ENCODE peak calls at places on chromosomes 11 and 22, in eight cellular contexts. One of them, this sample, is unnamed.

GRCh38 chr22:45473626-45474237 is 29.0 kb upstream of the FBLN1 start:
- DNase-seq in retinal pigment epithelial cell: no peak
- DNase-seq in caudate nucleus: no peak
- DNase-seq in GM12865: no peak
- DNase-seq in T follicular helper cell: no peak
- DNase-seq in stimulated activated CD4-positive, alpha-beta T cell treated with anti-CD3 and anti-CD28 coated beads, Interleukin-12 subunit alpha, Interleukin-12 subunit beta, amount 100 ng/mL, for 48 hours: no peak
- DNase-seq in glutamatergic neuron: no peak
- DNase-seq in NCI-H774: no peak
- DNase-seq in this sample: no peak

GRCh38 chr11:706439-706956 is 467 bp downstream of the EPS8L2 start:
- DNase-seq in retinal pigment epithelial cell: no peak
- DNase-seq in caudate nucleus: no peak
- DNase-seq in GM12865: no peak
- DNase-seq in T follicular helper cell: no peak
- DNase-seq in NCI-H774: no peak
- DNase-seq in stimulated activated CD4-positive, alpha-beta T cell treated with anti-CD3 and anti-CD28 coated beads, Interleukin-12 subunit alpha, Interleukin-12 subunit beta, amount 100 ng/mL, for 48 hours: no peak
- DNase-seq in glutamatergic neuron: no peak
- DNase-seq in this sample: no peak

GRCh38 chr11:35313066-35313765 is 106.1 kb downstream of the SLC1A2 start:
- DNase-seq in retinal pigment epithelial cell: no peak
- DNase-seq in glutamatergic neuron: no peak
- DNase-seq in T follicular helper cell: no peak
- DNase-seq in stimulated activated CD4-positive, alpha-beta T cell treated with anti-CD3 and anti-CD28 coated beads, Interleukin-12 subunit alpha, Interleukin-12 subunit beta, amount 100 ng/mL, for 48 hours: no peak
- DNase-seq in caudate nucleus: no peak
- DNase-seq in NCI-H774: no peak
- DNase-seq in GM12865: peak; percentile 85
- DNase-seq in this sample: peak; percentile 90

GRCh38 chr22:35959121-35959800 is 69.4 kb downstream of the RBFOX2 start:
- DNase-seq in glutamatergic neuron: no peak
- DNase-seq in NCI-H774: no peak
- DNase-seq in GM12865: no peak
- DNase-seq in retinal pigment epithelial cell: no peak
- DNase-seq in T follicular helper cell: no peak
- DNase-seq in stimulated activated CD4-positive, alpha-beta T cell treated with anti-CD3 and anti-CD28 coated beads, Interleukin-12 subunit alpha, Interleukin-12 subunit beta, amount 100 ng/mL, for 48 hours: no peak
- DNase-seq in caudate nucleus: no peak
- DNase-seq in this sample: no peak

GRCh38 chr11:134126197-134126822 is 57.4 kb downstream of the JAM3 start:
- DNase-seq in caudate nucleus: peak; percentile 56
- DNase-seq in NCI-H774: no peak
- DNase-seq in T follicular helper cell: no peak
- DNase-seq in glutamatergic neuron: no peak
- DNase-seq in GM12865: no peak
- DNase-seq in retinal pigment epithelial cell: peak; percentile 11
- DNase-seq in stimulated activated CD4-positive, alpha-beta T cell treated with anti-CD3 and anti-CD28 coated beads, Interleukin-12 subunit alpha, Interleukin-12 subunit beta, amount 100 ng/mL, for 48 hours: no peak
- DNase-seq in this sample: no peak

GRCh38 chr11:16891170-16891569 is 123.0 kb downstream of the PLEKHA7 start:
- DNase-seq in GM12865: no peak
- DNase-seq in retinal pigment epithelial cell: no peak
- DNase-seq in caudate nucleus: no peak
- DNase-seq in T follicular helper cell: no peak
- DNase-seq in stimulated activated CD4-positive, alpha-beta T cell treated with anti-CD3 and anti-CD28 coated beads, Interleukin-12 subunit alpha, Interleukin-12 subunit beta, amount 100 ng/mL, for 48 hours: no peak
- DNase-seq in glutamatergic neuron: no peak
- DNase-seq in NCI-H774: no peak
- DNase-seq in this sample: no peak

GRCh38 chr11:125073616-125074483 is 10.7 kb downstream of the SLC37A2 start:
- DNase-seq in NCI-H774: no peak
- DNase-seq in caudate nucleus: no peak
- DNase-seq in glutamatergic neuron: no peak
- DNase-seq in GM12865: peak; percentile 28
- DNase-seq in retinal pigment epithelial cell: no peak
- DNase-seq in stimulated activated CD4-positive, alpha-beta T cell treated with anti-CD3 and anti-CD28 coated beads, Interleukin-12 subunit alpha, Interleukin-12 subunit beta, amount 100 ng/mL, for 48 hours: no peak
- DNase-seq in T follicular helper cell: no peak
- DNase-seq in this sample: no peak

GRCh38 chr11:100328626-100329340 is 358.3 kb upstream of the ARHGAP42 start:
- DNase-seq in T follicular helper cell: no peak
- DNase-seq in NCI-H774: no peak
- DNase-seq in retinal pigment epithelial cell: peak; percentile 92
- DNase-seq in glutamatergic neuron: no peak
- DNase-seq in caudate nucleus: no peak
- DNase-seq in GM12865: peak; percentile 16
- DNase-seq in stimulated activated CD4-positive, alpha-beta T cell treated with anti-CD3 and anti-CD28 coated beads, Interleukin-12 subunit alpha, Interleukin-12 subunit beta, amount 100 ng/mL, for 48 hours: no peak
- DNase-seq in this sample: no peak

GRCh38 chr11:86940122-86940777 is 14.9 kb downstream of the FZD4 start:
- DNase-seq in glutamatergic neuron: no peak
- DNase-seq in T follicular helper cell: no peak
- DNase-seq in retinal pigment epithelial cell: peak; percentile 82
- DNase-seq in NCI-H774: no peak
- DNase-seq in stimulated activated CD4-positive, alpha-beta T cell treated with anti-CD3 and anti-CD28 coated beads, Interleukin-12 subunit alpha, Interleukin-12 subunit beta, amount 100 ng/mL, for 48 hours: no peak
- DNase-seq in caudate nucleus: no peak
- DNase-seq in GM12865: no peak
- DNase-seq in this sample: no peak

GRCh38 chr22:37025500-37026070 is 6.0 kb downstream of the MPST start:
- DNase-seq in stimulated activated CD4-positive, alpha-beta T cell treated with anti-CD3 and anti-CD28 coated beads, Interleukin-12 subunit alpha, Interleukin-12 subunit beta, amount 100 ng/mL, for 48 hours: no peak
- DNase-seq in caudate nucleus: no peak
- DNase-seq in T follicular helper cell: no peak
- DNase-seq in NCI-H774: no peak
- DNase-seq in glutamatergic neuron: no peak
- DNase-seq in retinal pigment epithelial cell: no peak
- DNase-seq in GM12865: no peak
- DNase-seq in this sample: no peak

GRCh38 chr11:1835671-1836010 is 851 bp downstream of the SYT8 start:
- DNase-seq in GM12865: no peak
- DNase-seq in NCI-H774: no peak
- DNase-seq in caudate nucleus: no peak
- DNase-seq in T follicular helper cell: no peak
- DNase-seq in stimulated activated CD4-positive, alpha-beta T cell treated with anti-CD3 and anti-CD28 coated beads, Interleukin-12 subunit alpha, Interleukin-12 subunit beta, amount 100 ng/mL, for 48 hours: no peak
- DNase-seq in retinal pigment epithelial cell: no peak
- DNase-seq in glutamatergic neuron: no peak
- DNase-seq in this sample: no peak

GRCh38 chr22:31177420-31178162 is 17.6 kb downstream of the RNF185 start:
- DNase-seq in T follicular helper cell: no peak
- DNase-seq in stimulated activated CD4-positive, alpha-beta T cell treated with anti-CD3 and anti-CD28 coated beads, Interleukin-12 subunit alpha, Interleukin-12 subunit beta, amount 100 ng/mL, for 48 hours: no peak
- DNase-seq in caudate nucleus: no peak
- DNase-seq in retinal pigment epithelial cell: peak; percentile 94
- DNase-seq in NCI-H774: no peak
- DNase-seq in GM12865: no peak
- DNase-seq in glutamatergic neuron: no peak
- DNase-seq in this sample: no peak

GRCh38 chr11:2250485-2250884 is 19.9 kb downstream of the ASCL2 start:
- DNase-seq in NCI-H774: no peak
- DNase-seq in retinal pigment epithelial cell: no peak
- DNase-seq in caudate nucleus: no peak
- DNase-seq in T follicular helper cell: no peak
- DNase-seq in stimulated activated CD4-positive, alpha-beta T cell treated with anti-CD3 and anti-CD28 coated beads, Interleukin-12 subunit alpha, Interleukin-12 subunit beta, amount 100 ng/mL, for 48 hours: no peak
- DNase-seq in GM12865: no peak
- DNase-seq in glutamatergic neuron: no peak
- DNase-seq in this sample: no peak

GRCh38 chr11:95076416-95076815 is 9.7 kb downstream of the SRSF8 start:
- DNase-seq in NCI-H774: peak; percentile 6
- DNase-seq in T follicular helper cell: no peak
- DNase-seq in GM12865: no peak
- DNase-seq in caudate nucleus: no peak
- DNase-seq in glutamatergic neuron: no peak
- DNase-seq in retinal pigment epithelial cell: no peak
- DNase-seq in stimulated activated CD4-positive, alpha-beta T cell treated with anti-CD3 and anti-CD28 coated beads, Interleukin-12 subunit alpha, Interleukin-12 subunit beta, amount 100 ng/mL, for 48 hours: no peak
- DNase-seq in this sample: no peak

GRCh38 chr11:123460006-123460700 is 30.1 kb downstream of the GRAMD1B start:
- DNase-seq in T follicular helper cell: no peak
- DNase-seq in glutamatergic neuron: no peak
- DNase-seq in GM12865: no peak
- DNase-seq in NCI-H774: peak; percentile 31
- DNase-seq in stimulated activated CD4-positive, alpha-beta T cell treated with anti-CD3 and anti-CD28 coated beads, Interleukin-12 subunit alpha, Interleukin-12 subunit beta, amount 100 ng/mL, for 48 hours: no peak
- DNase-seq in retinal pigment epithelial cell: no peak
- DNase-seq in caudate nucleus: no peak
- DNase-seq in this sample: no peak

GRCh38 chr11:11620966-11621880 is 582 bp downstream of the GALNT18 start:
- DNase-seq in T follicular helper cell: no peak
- DNase-seq in stimulated activated CD4-positive, alpha-beta T cell treated with anti-CD3 and anti-CD28 coated beads, Interleukin-12 subunit alpha, Interleukin-12 subunit beta, amount 100 ng/mL, for 48 hours: peak; percentile 8
- DNase-seq in GM12865: peak; percentile 72
- DNase-seq in glutamatergic neuron: peak; percentile 38
- DNase-seq in caudate nucleus: peak; percentile 14
- DNase-seq in NCI-H774: no peak
- DNase-seq in retinal pigment epithelial cell: no peak
- DNase-seq in this sample: no peak

GRCh38 chr11:131079036-131079435 is 162.8 kb upstream of the SNX19 start:
- DNase-seq in T follicular helper cell: no peak
- DNase-seq in caudate nucleus: no peak
- DNase-seq in NCI-H774: no peak
- DNase-seq in retinal pigment epithelial cell: no peak
- DNase-seq in GM12865: no peak
- DNase-seq in stimulated activated CD4-positive, alpha-beta T cell treated with anti-CD3 and anti-CD28 coated beads, Interleukin-12 subunit alpha, Interleukin-12 subunit beta, amount 100 ng/mL, for 48 hours: no peak
- DNase-seq in glutamatergic neuron: no peak
- DNase-seq in this sample: no peak

GRCh38 chr11:65429724-65430405 is 7.3 kb downstream of the NEAT1 start:
- DNase-seq in NCI-H774: no peak
- DNase-seq in caudate nucleus: no peak
- DNase-seq in T follicular helper cell: no peak
- DNase-seq in GM12865: peak; percentile 76
- DNase-seq in stimulated activated CD4-positive, alpha-beta T cell treated with anti-CD3 and anti-CD28 coated beads, Interleukin-12 subunit alpha, Interleukin-12 subunit beta, amount 100 ng/mL, for 48 hours: no peak
- DNase-seq in retinal pigment epithelial cell: no peak
- DNase-seq in glutamatergic neuron: no peak
- DNase-seq in this sample: no peak

GRCh38 chr11:2440646-2441045 is 3.7 kb downstream of the TRPM5 start:
- DNase-seq in GM12865: no peak
- DNase-seq in caudate nucleus: no peak
- DNase-seq in stimulated activated CD4-positive, alpha-beta T cell treated with anti-CD3 and anti-CD28 coated beads, Interleukin-12 subunit alpha, Interleukin-12 subunit beta, amount 100 ng/mL, for 48 hours: no peak
- DNase-seq in T follicular helper cell: no peak
- DNase-seq in glutamatergic neuron: peak; percentile 8
- DNase-seq in retinal pigment epithelial cell: no peak
- DNase-seq in NCI-H774: no peak
- DNase-seq in this sample: no peak

GRCh38 chr11:67463680-67464410 is 5.2 kb downstream of the TMEM134 start:
- DNase-seq in GM12865: peak; percentile 69
- DNase-seq in stimulated activated CD4-positive, alpha-beta T cell treated with anti-CD3 and anti-CD28 coated beads, Interleukin-12 subunit alpha, Interleukin-12 subunit beta, amount 100 ng/mL, for 48 hours: no peak
- DNase-seq in T follicular helper cell: no peak
- DNase-seq in NCI-H774: no peak
- DNase-seq in caudate nucleus: no peak
- DNase-seq in retinal pigment epithelial cell: no peak
- DNase-seq in glutamatergic neuron: no peak
- DNase-seq in this sample: no peak

GRCh38 chr11:62137881-62138629 is 14.2 kb downstream of the INCENP start:
- DNase-seq in T follicular helper cell: no peak
- DNase-seq in glutamatergic neuron: no peak
- DNase-seq in stimulated activated CD4-positive, alpha-beta T cell treated with anti-CD3 and anti-CD28 coated beads, Interleukin-12 subunit alpha, Interleukin-12 subunit beta, amount 100 ng/mL, for 48 hours: no peak
- DNase-seq in retinal pigment epithelial cell: no peak
- DNase-seq in GM12865: no peak
- DNase-seq in NCI-H774: no peak
- DNase-seq in caudate nucleus: no peak
- DNase-seq in this sample: no peak

GRCh38 chr11:110463153-110463552 is 33.4 kb downstream of the FDX1 start:
- DNase-seq in GM12865: peak; percentile 30
- DNase-seq in stimulated activated CD4-positive, alpha-beta T cell treated with anti-CD3 and anti-CD28 coated beads, Interleukin-12 subunit alpha, Interleukin-12 subunit beta, amount 100 ng/mL, for 48 hours: peak; percentile 17
- DNase-seq in T follicular helper cell: no peak
- DNase-seq in NCI-H774: peak; percentile 40
- DNase-seq in glutamatergic neuron: peak; percentile 82
- DNase-seq in retinal pigment epithelial cell: no peak
- DNase-seq in caudate nucleus: peak; percentile 34
- DNase-seq in this sample: no peak

GRCh38 chr22:22721681-22722309 is 77.4 kb downstream of the GGTLC2 start:
- DNase-seq in T follicular helper cell: no peak
- DNase-seq in GM12865: peak; percentile 52
- DNase-seq in glutamatergic neuron: no peak
- DNase-seq in caudate nucleus: peak; percentile 48
- DNase-seq in retinal pigment epithelial cell: peak; percentile 21
- DNase-seq in stimulated activated CD4-positive, alpha-beta T cell treated with anti-CD3 and anti-CD28 coated beads, Interleukin-12 subunit alpha, Interleukin-12 subunit beta, amount 100 ng/mL, for 48 hours: peak; percentile 35
- DNase-seq in NCI-H774: no peak
- DNase-seq in this sample: peak; percentile 72

GRCh38 chr11:9862981-9863380 is 199.1 kb downstream of the SWAP70 start:
- DNase-seq in NCI-H774: no peak
- DNase-seq in glutamatergic neuron: no peak
- DNase-seq in GM12865: no peak
- DNase-seq in stimulated activated CD4-positive, alpha-beta T cell treated with anti-CD3 and anti-CD28 coated beads, Interleukin-12 subunit alpha, Interleukin-12 subunit beta, amount 100 ng/mL, for 48 hours: no peak
- DNase-seq in caudate nucleus: no peak
- DNase-seq in T follicular helper cell: no peak
- DNase-seq in retinal pigment epithelial cell: no peak
- DNase-seq in this sample: no peak

GRCh38 chr22:41324818-41325528 is 23.6 kb downstream of the ZC3H7B start:
- DNase-seq in glutamatergic neuron: no peak
- DNase-seq in GM12865: no peak
- DNase-seq in retinal pigment epithelial cell: no peak
- DNase-seq in caudate nucleus: no peak
- DNase-seq in T follicular helper cell: no peak
- DNase-seq in NCI-H774: no peak
- DNase-seq in stimulated activated CD4-positive, alpha-beta T cell treated with anti-CD3 and anti-CD28 coated beads, Interleukin-12 subunit alpha, Interleukin-12 subunit beta, amount 100 ng/mL, for 48 hours: no peak
- DNase-seq in this sample: no peak

GRCh38 chr11:73916435-73916834 is 34.4 kb upstream of the DNAJB13 start:
- DNase-seq in T follicular helper cell: no peak
- DNase-seq in retinal pigment epithelial cell: no peak
- DNase-seq in stimulated activated CD4-positive, alpha-beta T cell treated with anti-CD3 and anti-CD28 coated beads, Interleukin-12 subunit alpha, Interleukin-12 subunit beta, amount 100 ng/mL, for 48 hours: no peak
- DNase-seq in caudate nucleus: no peak
- DNase-seq in NCI-H774: no peak
- DNase-seq in glutamatergic neuron: no peak
- DNase-seq in GM12865: no peak
- DNase-seq in this sample: no peak

GRCh38 chr22:42881982-42882656 is 25.0 kb upstream of the ARFGAP3 start:
- DNase-seq in NCI-H774: no peak
- DNase-seq in retinal pigment epithelial cell: no peak
- DNase-seq in caudate nucleus: no peak
- DNase-seq in T follicular helper cell: no peak
- DNase-seq in glutamatergic neuron: no peak
- DNase-seq in GM12865: no peak
- DNase-seq in stimulated activated CD4-positive, alpha-beta T cell treated with anti-CD3 and anti-CD28 coated beads, Interleukin-12 subunit alpha, Interleukin-12 subunit beta, amount 100 ng/mL, for 48 hours: no peak
- DNase-seq in this sample: no peak

GRCh38 chr11:120630100-120630499 is 118.6 kb downstream of the GRIK4 start:
- DNase-seq in retinal pigment epithelial cell: no peak
- DNase-seq in GM12865: peak; percentile 18
- DNase-seq in caudate nucleus: no peak
- DNase-seq in T follicular helper cell: no peak
- DNase-seq in NCI-H774: no peak
- DNase-seq in stimulated activated CD4-positive, alpha-beta T cell treated with anti-CD3 and anti-CD28 coated beads, Interleukin-12 subunit alpha, Interleukin-12 subunit beta, amount 100 ng/mL, for 48 hours: no peak
- DNase-seq in glutamatergic neuron: no peak
- DNase-seq in this sample: no peak

GRCh38 chr22:18968011-18968749 is 32.1 kb upstream of the PRODH start:
- DNase-seq in GM12865: no peak
- DNase-seq in T follicular helper cell: no peak
- DNase-seq in stimulated activated CD4-positive, alpha-beta T cell treated with anti-CD3 and anti-CD28 coated beads, Interleukin-12 subunit alpha, Interleukin-12 subunit beta, amount 100 ng/mL, for 48 hours: no peak
- DNase-seq in NCI-H774: no peak
- DNase-seq in glutamatergic neuron: no peak
- DNase-seq in retinal pigment epithelial cell: no peak
- DNase-seq in caudate nucleus: no peak
- DNase-seq in this sample: no peak

This sample was measured in GM12864.